ENCODE peak calls at places on chromosomes 7 and 10, in five cellular contexts. One of them, this sample, is unnamed. For H3K4me1, the result is how much of the 10 kb centered on the place peaks cover.

GRCh38 chr7:93972029-93972725 is 32.0 kb downstream of the BET1 start:
- DNase-seq in GM23248: no peak
- DNase-seq in left ventricle myocardium inferior: no peak
- DNase-seq in MM.1S: no peak
- DNase-seq in CD8-positive, alpha-beta T cell: no peak
- DNase-seq in this sample: no peak

GRCh38 chr10:79242620-79243152 is 104.6 kb upstream of the PPIF start:
- DNase-seq in MM.1S: peak
- DNase-seq in left ventricle myocardium inferior: peak
- DNase-seq in CD8-positive, alpha-beta T cell: peak
- DNase-seq in GM23248: peak
- DNase-seq in this sample: peak

GRCh38 chr7:127392182-127392565 is 334 bp downstream of the ZNF800 start:
- DNase-seq in MM.1S: peak
- DNase-seq in GM23248: peak
- DNase-seq in left ventricle myocardium inferior: peak
- DNase-seq in CD8-positive, alpha-beta T cell: peak
- DNase-seq in this sample: peak

GRCh38 chr7:134962270-134962669 is 24.0 kb upstream of the AGBL3 start:
- DNase-seq in MM.1S: no peak
- DNase-seq in CD8-positive, alpha-beta T cell: no peak
- DNase-seq in GM23248: no peak
- DNase-seq in left ventricle myocardium inferior: no peak
- DNase-seq in this sample: no peak

GRCh38 chr10:133113847-133114246 is 26.1 kb downstream of the ADGRA1 start:
- DNase-seq in GM23248: no peak
- DNase-seq in CD8-positive, alpha-beta T cell: no peak
- DNase-seq in left ventricle myocardium inferior: no peak
- DNase-seq in MM.1S: no peak
- DNase-seq in this sample: no peak

GRCh38 chr10:84256510-84257342 is 11.9 kb downstream of the RGR start:
- DNase-seq in left ventricle myocardium inferior: peak
- DNase-seq in CD8-positive, alpha-beta T cell: peak
- DNase-seq in MM.1S: no peak
- DNase-seq in GM23248: peak
- DNase-seq in this sample: no peak

GRCh38 chr10:78968300-78968943 is 100.3 kb upstream of the ZMIZ1 start:
- DNase-seq in MM.1S: no peak
- DNase-seq in left ventricle myocardium inferior: no peak
- DNase-seq in GM23248: no peak
- DNase-seq in CD8-positive, alpha-beta T cell: no peak
- DNase-seq in this sample: peak

GRCh38 chr10:63614371-63614891 is 93.2 kb downstream of the REEP3 start:
- DNase-seq in left ventricle myocardium inferior: no peak
- DNase-seq in MM.1S: no peak
- DNase-seq in CD8-positive, alpha-beta T cell: no peak
- DNase-seq in GM23248: peak
- DNase-seq in this sample: peak

GRCh38 chr7:37234928-37235327 is 213.7 kb downstream of the ELMO1 start:
- DNase-seq in MM.1S: peak
- DNase-seq in left ventricle myocardium inferior: no peak
- DNase-seq in CD8-positive, alpha-beta T cell: no peak
- DNase-seq in GM23248: peak
- DNase-seq in this sample: no peak

GRCh38 chr10:86962981-86963310 is 4.5 kb downstream of the SNCG start:
- DNase-seq in CD8-positive, alpha-beta T cell: no peak
- DNase-seq in GM23248: no peak
- DNase-seq in left ventricle myocardium inferior: no peak
- DNase-seq in MM.1S: no peak
- DNase-seq in this sample: peak

GRCh38 chr7:55472928-55473725 is 99.2 kb downstream of the VOPP1 start:
- DNase-seq in GM23248: no peak
- DNase-seq in MM.1S: no peak
- DNase-seq in left ventricle myocardium inferior: no peak
- DNase-seq in CD8-positive, alpha-beta T cell: no peak
- DNase-seq in this sample: no peak

GRCh38 chr7:107130487-107131220 is 38.1 kb upstream of the HBP1 start:
- DNase-seq in CD8-positive, alpha-beta T cell: no peak
- DNase-seq in MM.1S: no peak
- DNase-seq in left ventricle myocardium inferior: no peak
- DNase-seq in GM23248: no peak
- DNase-seq in this sample: no peak

GRCh38 chr7:81925530-81925929 is 155.7 kb upstream of the HGF start:
- DNase-seq in MM.1S: no peak
- DNase-seq in left ventricle myocardium inferior: no peak
- DNase-seq in CD8-positive, alpha-beta T cell: no peak
- DNase-seq in GM23248: no peak
- DNase-seq in this sample: no peak

GRCh38 chr7:147251924-147252323 is 1135.3 kb downstream of the CNTNAP2 start:
- DNase-seq in GM23248: no peak
- DNase-seq in left ventricle myocardium inferior: no peak
- DNase-seq in CD8-positive, alpha-beta T cell: no peak
- DNase-seq in MM.1S: no peak
- DNase-seq in this sample: no peak

GRCh38 chr10:68880181-68880580 is 20.9 kb upstream of the DDX50 start:
- DNase-seq in MM.1S: no peak
- DNase-seq in CD8-positive, alpha-beta T cell: no peak
- DNase-seq in GM23248: no peak
- DNase-seq in left ventricle myocardium inferior: no peak
- DNase-seq in this sample: no peak

GRCh38 chr10:7218974-7219373 is 191.9 kb downstream of the SFMBT2 start:
- DNase-seq in CD8-positive, alpha-beta T cell: no peak
- DNase-seq in GM23248: peak
- DNase-seq in MM.1S: no peak
- DNase-seq in left ventricle myocardium inferior: no peak
- DNase-seq in this sample: no peak

GRCh38 chr7:108079291-108080057 is 50.7 kb downstream of the LAMB4 start:
- DNase-seq in CD8-positive, alpha-beta T cell: no peak
- DNase-seq in GM23248: peak
- DNase-seq in MM.1S: no peak
- DNase-seq in left ventricle myocardium inferior: no peak
- DNase-seq in this sample: no peak

GRCh38 chr10:21924511-21924910 is 79.0 kb downstream of the DNAJC1 start:
- DNase-seq in MM.1S: no peak
- DNase-seq in left ventricle myocardium inferior: no peak
- DNase-seq in GM23248: no peak
- DNase-seq in CD8-positive, alpha-beta T cell: no peak
- DNase-seq in this sample: no peak

GRCh38 chr7:79425665-79426064 is 27.8 kb downstream of the MAGI2 start:
- DNase-seq in GM23248: no peak
- DNase-seq in CD8-positive, alpha-beta T cell: no peak
- DNase-seq in MM.1S: no peak
- DNase-seq in left ventricle myocardium inferior: no peak
- DNase-seq in this sample: no peak

GRCh38 chr7:8435120-8435519 is 1.7 kb downstream of the NXPH1 start:
- DNase-seq in left ventricle myocardium inferior: no peak
- DNase-seq in CD8-positive, alpha-beta T cell: no peak
- DNase-seq in GM23248: no peak
- DNase-seq in MM.1S: no peak
- DNase-seq in this sample: no peak

GRCh38 chr7:147136369-147136768 is 1019.8 kb downstream of the CNTNAP2 start:
- DNase-seq in CD8-positive, alpha-beta T cell: no peak
- DNase-seq in left ventricle myocardium inferior: no peak
- DNase-seq in GM23248: no peak
- DNase-seq in MM.1S: no peak
- DNase-seq in this sample: no peak

GRCh38 chr7:129781856-129782256 is 170.3 kb downstream of the NRF1 start:
- DNase-seq in GM23248: no peak
- DNase-seq in left ventricle myocardium inferior: no peak
- DNase-seq in CD8-positive, alpha-beta T cell: no peak
- DNase-seq in MM.1S: peak
- DNase-seq in this sample: no peak

GRCh38 chr7:107345898-107346297 is 124.0 kb upstream of the GPR22 start:
- DNase-seq in CD8-positive, alpha-beta T cell: no peak
- DNase-seq in GM23248: no peak
- DNase-seq in MM.1S: no peak
- DNase-seq in left ventricle myocardium inferior: no peak
- DNase-seq in this sample: no peak

GRCh38 chr10:124007773-124008145 is 85.6 kb downstream of the CHST15 start:
- DNase-seq in left ventricle myocardium inferior: no peak
- DNase-seq in CD8-positive, alpha-beta T cell: no peak
- DNase-seq in GM23248: no peak
- DNase-seq in MM.1S: no peak
- DNase-seq in this sample: no peak
- H3K4me1 ChIP-seq in left ventricle myocardium inferior: under half
- H3K4me1 ChIP-seq in CD8-positive, alpha-beta T cell: under half
- H3K4me1 ChIP-seq in GM23248: under half
- H3K4me1 ChIP-seq in MM.1S: under half
- H3K4me1 ChIP-seq in this sample: under half

GRCh38 chr7:74482629-74483401 is 29.1 kb downstream of the GTF2IRD1 start:
- DNase-seq in MM.1S: no peak
- DNase-seq in GM23248: peak
- DNase-seq in CD8-positive, alpha-beta T cell: no peak
- DNase-seq in left ventricle myocardium inferior: no peak
- DNase-seq in this sample: peak
- H3K4me1 ChIP-seq in MM.1S: under half
- H3K4me1 ChIP-seq in GM23248: half or more
- H3K4me1 ChIP-seq in CD8-positive, alpha-beta T cell: under half
- H3K4me1 ChIP-seq in left ventricle myocardium inferior: half or more
- H3K4me1 ChIP-seq in this sample: under half

DNA sequence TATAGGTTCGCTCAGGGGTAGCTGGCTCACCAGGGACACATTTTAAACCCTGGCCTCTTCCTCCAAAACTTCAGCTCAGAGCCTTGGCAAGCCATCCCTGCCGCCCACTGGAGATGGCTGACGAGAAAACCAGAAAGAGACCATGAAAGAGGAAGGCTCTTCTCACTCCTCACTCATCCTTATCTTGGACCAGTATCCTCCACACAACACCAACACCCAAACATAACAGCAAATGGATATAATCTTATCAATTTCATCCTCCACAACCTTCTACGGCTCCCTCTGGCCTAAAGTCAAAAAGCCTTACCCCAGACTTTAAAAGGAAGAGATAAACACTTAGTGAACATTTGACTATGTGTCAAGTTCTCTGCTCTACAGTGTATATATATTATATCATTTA is 26.9 kb downstream of the DLG5 start:
- DNase-seq in CD8-positive, alpha-beta T cell: no peak
- DNase-seq in left ventricle myocardium inferior: no peak
- DNase-seq in MM.1S: no peak
- DNase-seq in GM23248: no peak
- DNase-seq in this sample: no peak
- H3K4me1 ChIP-seq in CD8-positive, alpha-beta T cell: under half
- H3K4me1 ChIP-seq in left ventricle myocardium inferior: under half
- H3K4me1 ChIP-seq in MM.1S: under half
- H3K4me1 ChIP-seq in GM23248: under half
- H3K4me1 ChIP-seq in this sample: under half

GRCh38 chr7:131602304-131602993 is 46.0 kb upstream of the PODXL start:
- DNase-seq in GM23248: peak
- DNase-seq in MM.1S: no peak
- DNase-seq in CD8-positive, alpha-beta T cell: no peak
- DNase-seq in left ventricle myocardium inferior: no peak
- DNase-seq in this sample: no peak
- H3K4me1 ChIP-seq in GM23248: under half
- H3K4me1 ChIP-seq in MM.1S: under half
- H3K4me1 ChIP-seq in CD8-positive, alpha-beta T cell: under half
- H3K4me1 ChIP-seq in left ventricle myocardium inferior: under half
- H3K4me1 ChIP-seq in this sample: under half

GRCh38 chr10:89474452-89474851 is 60.1 kb downstream of the IFIT5 start:
- DNase-seq in left ventricle myocardium inferior: no peak
- DNase-seq in GM23248: no peak
- DNase-seq in MM.1S: no peak
- DNase-seq in CD8-positive, alpha-beta T cell: no peak
- DNase-seq in this sample: no peak
- H3K4me1 ChIP-seq in left ventricle myocardium inferior: half or more
- H3K4me1 ChIP-seq in GM23248: under half
- H3K4me1 ChIP-seq in MM.1S: under half
- H3K4me1 ChIP-seq in CD8-positive, alpha-beta T cell: under half
- H3K4me1 ChIP-seq in this sample: half or more